ENCODE peak calls at places on chromosomes 5 and 9, in ten cellular contexts. X, N, Y, O, M, T, U, Z, Q and I are unnamed samples.

GRCh38 chr5:96410013-96410412 is 23.0 kb downstream of the PCSK1 start:
- DNase-seq in N (no peak), Y (no peak), Z (no peak), X (no peak), Q (no peak), O (no peak), T (no peak), M (no peak), U (peak; percentile 39), I (no peak)

GRCh38 chr5:169826618-169827017 is 153.7 kb downstream of the INSYN2B start:
- DNase-seq in T (no peak), Z (no peak), Q (peak; percentile 21), M (no peak), U (peak; percentile 24), O (no peak), Y (no peak), N (no peak), X (no peak), I (no peak)

GRCh38 chr5:68544656-68545565 is 329.4 kb downstream of the PIK3R1 start:
- DNase-seq in Z (no peak), X (no peak), N (no peak), U (no peak), M (peak; percentile 37), Y (no peak), T (no peak), Q (no peak), O (no peak), I (no peak)

GRCh38 chr5:156991714-156992113 is 28.7 kb upstream of the TIMD4 start:
- DNase-seq in T (no peak), U (no peak), Z (no peak), X (no peak), N (no peak), Y (no peak), O (no peak), M (no peak), Q (no peak), I (no peak)

GRCh38 chr9:96655198-96655851 is at the start of gene PRXL2C:
- DNase-seq in Y (peak; percentile 79), X (peak; percentile 67), Q (peak; percentile 89), N (no peak), U (peak; percentile 75), T (peak; percentile 90), O (no peak), M (peak; percentile 80), Z (peak; percentile 49), I (peak; percentile 62)

GRCh38 chr5:119810217-119810616 is 180.9 kb downstream of the FAM170A start:
- DNase-seq in U (no peak), T (no peak), Y (no peak), Q (no peak), M (no peak), Z (no peak), O (no peak), N (no peak), X (no peak), I (no peak)

GRCh38 chr5:151213803-151214613 is 9.9 kb downstream of the CCDC69 start:
- DNase-seq in Q (peak; percentile 62), Y (peak; percentile 58), M (no peak), T (peak; percentile 94), O (no peak), X (peak; percentile 69), U (peak; percentile 54), Z (peak; percentile 80), N (no peak), I (no peak)

GRCh38 chr5:79503794-79504495 is 10.0 kb downstream of the HOMER1 start:
- DNase-seq in U (peak; percentile 55), N (no peak), T (no peak), O (no peak), Y (no peak), M (no peak), Q (no peak), Z (no peak), X (no peak), I (no peak)

GRCh38 chr5:37071901-37072581 is 177.1 kb downstream of the CPLANE1 start:
- DNase-seq in X (peak; percentile 62), N (no peak), Y (no peak), Z (no peak), Q (peak; percentile 69), M (no peak), U (peak; percentile 18), T (no peak), O (no peak), I (no peak)